ENCODE peak calls at places on chromosomes 1 and 21, in five cellular contexts. N is H1, L is K562, C is HepG2, F is HCT116. K is an unnamed sample.

GRCh38 chr21:21290751-21291150 is 292.5 kb downstream of the NCAM2 start:
- DNase-seq in L (no peak), C (no peak), F (no peak), N (no peak), K (no peak)

GRCh38 chr21:44021064-44021463 is 9.0 kb downstream of the TRAPPC10 start:
- DNase-seq in L (no peak), C (peak), N (no peak), F (no peak), K (no peak)

GRCh38 chr21:25709684-25710265 is 24.9 kb downstream of the ATP5PF start:
- DNase-seq in C (no peak), L (peak), F (no peak), N (no peak), K (peak)

GRCh38 chr1:8116892-8117262 is 90.8 kb upstream of the ERRFI1 start:
- DNase-seq in L (no peak), F (no peak), C (peak), N (no peak), K (peak)

GRCh38 chr1:108082741-108083562 is 117.2 kb downstream of the SLC25A24 start:
- DNase-seq in N (no peak), L (no peak), F (no peak), C (no peak), K (no peak)

GRCh38 chr1:108747128-108747827 is 804 bp downstream of the STXBP3 start:
- DNase-seq in F (peak), N (peak), L (peak), C (peak), K (peak)

GRCh38 chr1:155983191-155984023 is 5.1 kb upstream of the ARHGEF2 start:
- DNase-seq in C (peak), L (peak), N (peak), F (peak), K (no peak)

GRCh38 chr1:212760126-212760823 is 31.3 kb downstream of the NSL1 start:
- DNase-seq in F (no peak), L (peak), N (peak), C (peak), K (peak)

GRCh38 chr21:45267390-45267760 is 20.3 kb downstream of the POFUT2 start:
- DNase-seq in L (no peak), N (no peak), F (no peak), C (no peak), K (no peak)

GRCh38 chr1:93744299-93744988 is 62.8 kb upstream of the BCAR3 start:
- DNase-seq in F (no peak), N (no peak), L (no peak), C (no peak), K (no peak)

GRCh38 chr1:203137324-203137723 is 9.8 kb downstream of the ADORA1 start:
- DNase-seq in F (no peak), C (no peak), L (no peak), N (no peak), K (no peak)

GRCh38 chr1:97145321-97145956 is 423.9 kb downstream of the PTBP2 start:
- DNase-seq in N (no peak), L (no peak), F (no peak), C (no peak), K (no peak)

GRCh38 chr21:44687671-44688070 is 5.7 kb upstream of the KRTAP12-1 start:
- DNase-seq in N (no peak), F (no peak), L (no peak), C (no peak), K (no peak)

GRCh38 chr1:154598871-154599635 is 8.9 kb downstream of the ADAR start:
- DNase-seq in N (no peak), F (no peak), L (no peak), C (no peak), K (no peak)

GRCh38 chr1:207805841-207806421 is 54.1 kb downstream of the CD46 start:
- DNase-seq in L (peak), C (no peak), F (no peak), N (no peak), K (no peak)

GRCh38 chr1:85573348-85573747 is 7.2 kb upstream of the CCN1 start:
- DNase-seq in C (no peak), N (no peak), F (no peak), L (no peak), K (no peak)

GRCh38 chr21:34345091-34345871 is 18.5 kb upstream of the KCNE2 start:
- DNase-seq in F (no peak), N (no peak), C (no peak), L (no peak), K (no peak)

GRCh38 chr1:23471473-23472075 is 12.4 kb downstream of the ASAP3 start:
- DNase-seq in F (no peak), N (no peak), L (no peak), C (no peak), K (no peak)

GRCh38 chr1:89939693-89940438 is 55.0 kb upstream of the ZNF326 start:
- DNase-seq in C (no peak), N (no peak), L (no peak), F (no peak), K (no peak)

GRCh38 chr1:246142320-246142893 is 364.7 kb downstream of the SMYD3 start:
- DNase-seq in L (peak), C (no peak), F (peak), N (no peak), K (no peak)

GRCh38 chr1:172885976-172886375 is 164.8 kb downstream of the TNFSF18 start:
- DNase-seq in N (no peak), L (no peak), C (no peak), F (peak), K (no peak)

GRCh38 chr1:75589637-75590036 is 21.3 kb downstream of the SLC44A5 start:
- DNase-seq in C (no peak), L (no peak), F (no peak), N (no peak), K (no peak)

GRCh38 chr1:235735630-235736029 is 86.0 kb upstream of the GNG4 start:
- DNase-seq in F (no peak), N (no peak), L (no peak), C (no peak), K (no peak)

GRCh38 chr21:40555129-40555528 is 291.8 kb downstream of the DSCAM start:
- DNase-seq in C (no peak), F (no peak), N (no peak), L (no peak), K (no peak)

GRCh38 chr21:26844258-26845065 is 747 bp downstream of the ADAMTS1 start:
- DNase-seq in L (no peak), N (peak), F (no peak), C (no peak), K (no peak)

GRCh38 chr1:233614743-233615521 is 1.0 kb downstream of the KCNK1 start:
- DNase-seq in N (peak), L (no peak), C (no peak), F (no peak), K (peak)

GRCh38 chr1:6519935-6520621 is 28.6 kb upstream of the PLEKHG5 start:
- DNase-seq in F (no peak), C (no peak), N (peak), L (peak), K (peak)

GRCh38 chr1:7669559-7670208 is 101.4 kb upstream of the VAMP3 start:
- DNase-seq in F (peak), L (peak), C (peak), N (peak), K (peak)

GRCh38 chr1:58325797-58326196 is 220.7 kb downstream of the OMA1 start:
- DNase-seq in F (no peak), C (no peak), L (no peak), N (no peak), K (no peak)

GRCh38 chr1:65605621-65606020 is 185.2 kb downstream of the LEPR start:
- DNase-seq in F (no peak), C (no peak), N (no peak), L (no peak), K (no peak)

GRCh38 chr1:39545531-39545930 is 31.1 kb downstream of the PABPC4 start:
- DNase-seq in L (no peak), C (no peak), F (no peak), N (no peak), K (no peak)

DNA sequence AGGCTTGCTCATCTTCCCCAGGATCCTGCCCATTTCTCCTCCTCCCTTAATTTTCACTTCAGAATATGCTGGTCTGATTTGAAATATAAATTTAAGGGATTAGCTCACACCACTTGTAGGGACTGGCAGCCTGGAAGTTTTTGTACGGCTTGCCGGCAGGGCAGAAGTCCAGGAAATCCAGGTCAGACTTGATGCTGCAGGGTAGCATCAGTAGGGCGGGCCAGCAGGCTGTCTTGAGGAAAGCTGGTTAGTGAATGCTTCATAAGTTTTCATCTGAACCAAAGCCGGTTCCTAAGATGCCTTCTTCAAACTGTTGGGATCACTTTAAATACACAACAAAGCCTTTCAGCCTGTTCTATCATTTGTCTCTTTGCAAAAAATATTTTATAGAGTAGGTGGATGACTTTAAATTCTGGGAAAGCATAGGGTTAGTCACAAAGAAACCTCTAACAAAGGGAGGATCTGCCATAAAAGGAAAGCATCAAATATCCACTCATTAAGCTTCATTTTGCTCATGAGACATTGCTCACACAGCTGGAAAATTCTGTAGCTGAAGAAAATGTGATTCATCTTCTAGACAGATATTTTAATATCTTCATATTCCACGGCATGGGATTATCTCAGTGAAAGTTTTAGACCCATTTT is 90.6 kb upstream of the GFI1 start:
- DNase-seq in F (no peak), N (no peak), L (no peak), C (no peak), K (no peak)
- TF ChIP-seq JUND in F (no peak), N (no peak), L (no peak), C (no peak), K (no peak)

GRCh38 chr1:98256700-98257099 is 335.9 kb upstream of the DPYD start:
- DNase-seq in L (no peak), C (no peak), F (no peak), N (no peak), K (no peak)
- TF ChIP-seq JUND in L (no peak), C (no peak), F (no peak), N (no peak), K (no peak)

GRCh38 chr1:111406325-111406768 is 21.2 kb downstream of the OVGP1 start:
- DNase-seq in L (no peak), N (no peak), C (no peak), F (no peak), K (no peak)
- TF ChIP-seq JUND in L (no peak), N (no peak), C (no peak), F (no peak), K (no peak)

DNA sequence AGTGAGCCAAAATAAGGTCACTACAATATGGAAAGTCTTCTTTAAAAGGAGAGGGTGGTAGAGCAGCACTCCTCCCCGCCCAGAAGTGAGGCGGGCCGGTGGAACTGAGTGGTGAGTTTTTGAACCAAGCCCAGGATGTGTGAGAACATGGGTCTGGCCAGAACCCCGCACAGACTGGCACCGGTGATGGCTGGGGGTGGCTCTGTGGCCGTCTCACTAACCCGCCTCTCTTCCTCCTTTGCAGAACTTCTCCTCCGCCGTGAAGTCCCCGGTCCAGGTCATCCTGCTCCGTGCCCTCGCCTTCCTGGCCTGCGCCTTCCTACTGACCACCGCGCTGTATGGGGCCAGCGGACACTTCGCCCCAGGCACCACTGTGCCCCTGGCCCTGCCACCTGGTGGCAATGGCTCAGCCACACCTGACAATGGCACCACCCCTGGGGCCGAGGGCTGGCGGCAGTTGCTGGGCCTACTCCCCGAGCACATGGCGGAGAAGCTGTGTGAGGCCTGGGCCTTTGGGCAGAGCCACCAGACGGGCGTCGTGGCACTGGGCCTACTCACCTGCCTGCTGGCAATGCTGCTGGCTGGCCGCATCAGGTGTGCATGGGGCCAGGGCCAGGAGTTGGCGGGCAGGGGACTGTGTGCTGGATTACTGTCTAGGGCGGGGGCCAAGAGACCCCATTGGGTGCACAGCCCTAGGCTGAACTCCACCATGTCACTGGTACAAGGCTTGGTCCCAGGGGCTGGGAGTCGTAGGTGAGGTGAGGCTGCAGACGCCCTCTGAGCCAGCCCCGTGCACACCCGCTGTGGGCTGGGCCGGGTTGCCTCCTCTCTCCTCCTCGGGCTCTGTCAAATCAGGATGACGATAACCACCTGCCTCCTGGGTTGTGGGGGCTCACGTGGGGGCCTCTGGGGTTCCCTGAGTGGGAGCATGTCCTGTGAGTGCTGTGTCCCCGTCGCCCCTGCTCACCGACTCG is 12.4 kb downstream of the TMEM201 start:
- DNase-seq in L (no peak), F (no peak), N (no peak), C (no peak), K (no peak)
- TF ChIP-seq JUND in L (no peak), F (no peak), N (no peak), C (no peak), K (no peak)

DNA sequence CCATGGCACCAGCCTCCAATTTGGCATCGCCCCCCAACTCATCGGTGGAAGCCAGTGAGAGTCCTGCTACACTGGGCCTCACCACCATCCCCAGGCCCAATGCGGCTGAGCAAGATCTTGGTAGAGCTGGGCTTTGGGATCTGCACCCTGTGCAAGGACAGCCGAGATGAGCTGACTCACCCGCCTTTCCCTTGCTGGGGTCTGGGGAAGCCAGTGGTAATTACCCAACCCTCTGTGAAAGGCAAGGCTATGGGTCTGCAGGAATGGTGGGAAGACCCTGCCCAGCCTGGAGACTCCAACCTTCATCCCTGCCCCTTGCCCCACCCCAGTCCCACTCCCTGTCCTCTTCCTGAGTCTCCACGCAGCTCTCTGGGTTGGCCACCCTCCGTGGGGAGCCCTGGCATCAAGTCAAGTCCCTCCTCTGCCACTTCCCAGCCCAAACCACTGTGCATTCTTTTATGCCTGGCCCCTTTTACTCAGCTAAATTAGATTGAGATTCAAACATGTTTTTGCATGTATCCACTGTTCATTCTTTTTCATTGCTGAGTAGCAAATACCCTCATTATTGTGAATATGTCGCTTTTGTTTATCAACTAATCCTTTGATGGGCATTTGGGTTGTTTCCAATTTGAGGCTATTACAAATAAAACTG is 8.8 kb downstream of the SMCP start:
- DNase-seq in F (no peak), N (no peak), C (no peak), L (no peak), K (no peak)
- TF ChIP-seq JUND in F (no peak), N (no peak), C (no peak), L (no peak), K (no peak)

DNA sequence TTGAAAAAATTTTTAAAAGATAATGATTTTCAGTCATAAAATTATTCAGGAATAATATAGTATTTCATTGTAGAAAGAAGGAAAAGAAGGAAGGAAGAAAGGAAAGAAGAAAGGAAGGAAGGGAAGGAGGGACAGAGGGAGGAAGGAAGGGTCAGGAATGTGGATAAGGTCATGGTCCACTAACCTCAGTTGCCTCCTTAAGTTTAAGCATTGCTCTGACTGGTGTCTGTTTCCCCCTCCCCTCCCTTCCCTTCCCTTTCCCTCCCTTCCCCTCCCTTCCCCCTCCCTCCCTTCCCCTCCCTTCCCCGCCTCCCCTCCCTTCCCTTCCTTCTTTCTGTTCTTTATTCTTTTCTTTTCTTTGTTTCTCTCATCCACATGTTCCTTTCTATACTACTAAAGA is 95.7 kb downstream of the PLPPR5 start:
- DNase-seq in F (no peak), N (no peak), C (no peak), L (no peak), K (no peak)
- TF ChIP-seq JUND in F (no peak), N (no peak), C (no peak), L (no peak), K (no peak)

DNA sequence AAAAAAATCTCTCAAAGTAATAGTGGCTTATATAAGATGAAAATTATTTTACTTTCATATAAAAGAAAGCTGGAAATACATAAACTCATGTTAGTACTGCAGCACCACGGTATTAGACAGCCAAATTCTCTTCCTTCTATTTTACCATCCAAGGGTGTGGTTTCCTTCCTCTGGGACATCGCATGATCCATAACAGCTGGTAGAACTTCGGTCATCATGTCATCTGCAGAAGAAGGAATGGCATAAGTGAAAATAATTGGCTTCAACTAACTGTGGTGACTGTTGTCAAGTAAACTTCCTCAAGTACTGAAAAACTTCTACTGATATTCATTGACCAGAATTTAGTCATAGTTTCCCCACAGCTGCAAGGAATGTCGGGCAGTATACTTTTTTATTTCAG is 28.3 kb upstream of the IFI44L start:
- DNase-seq in C (no peak), F (no peak), N (no peak), L (no peak), K (no peak)
- TF ChIP-seq JUND in C (no peak), F (no peak), N (no peak), L (no peak), K (no peak)

DNA sequence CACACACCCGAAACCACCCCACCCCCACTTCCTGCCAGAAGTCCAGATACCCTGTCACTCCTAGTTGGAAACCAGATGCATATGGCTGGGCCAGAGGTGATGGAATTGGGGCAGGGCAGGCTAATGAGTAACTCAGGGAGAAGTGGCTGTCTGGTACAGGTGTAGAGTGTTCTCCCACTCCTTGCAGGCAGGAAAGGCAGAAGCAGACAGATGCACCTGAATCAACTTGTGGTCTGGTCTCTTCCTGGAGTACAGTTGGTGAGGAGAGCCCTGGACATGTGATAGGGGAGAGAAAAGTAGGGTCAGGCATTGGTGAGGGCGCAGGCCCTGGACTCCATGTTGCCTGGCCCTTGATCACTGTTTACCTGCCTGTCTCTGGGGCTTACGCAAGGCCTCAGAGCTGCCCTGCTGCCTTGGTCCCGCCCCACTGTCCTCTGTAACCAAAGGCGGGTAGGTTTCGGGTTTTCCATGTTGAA is 2.5 kb downstream of the CGN start:
- DNase-seq in F (no peak), L (no peak), N (peak), C (peak), K (peak)
- TF ChIP-seq JUND in F (no peak), L (no peak), N (no peak), C (peak), K (no peak)

GRCh38 chr1:116396769-116397168 is 23.7 kb downstream of the ATP1A1 start:
- DNase-seq in L (no peak), F (no peak), C (no peak), N (no peak), K (no peak)
- TF ChIP-seq JUND in L (no peak), F (no peak), C (no peak), N (no peak), K (no peak)